ENCODE peak calls at places on chromosomes 1 and 21, in four cellular contexts. J is GM12878, E is K562, D is HepG2. C is an unnamed sample.

GRCh38 chr1:39470040-39470439 is 21.4 kb upstream of the BMP8A start:
- DNase-seq in J (no peak), D (no peak), E (no peak), C (no peak)

GRCh38 chr21:26923986-26924385 is 42.9 kb downstream of the ADAMTS5 start:
- DNase-seq in J (no peak), D (no peak), E (no peak), C (no peak)

GRCh38 chr1:209855623-209856022 is 27.9 kb downstream of the UTP25 start:
- DNase-seq in E (no peak), D (no peak), J (no peak), C (no peak)

GRCh38 chr1:43367026-43367903 is 546 bp downstream of the ELOVL1 start:
- DNase-seq in E (peak; percentile 90), D (no peak), J (no peak), C (no peak)

GRCh38 chr21:33403786-33404571 is 766 bp downstream of the IFNGR2 start:
- DNase-seq in J (no peak), E (peak; percentile 71), D (peak; percentile 26), C (peak; percentile 69)

GRCh38 chr1:210654176-210654786 is 325.6 kb downstream of the HHAT start:
- DNase-seq in J (no peak), E (no peak), D (no peak), C (no peak)

GRCh38 chr1:88021529-88021928 is 662.5 kb upstream of the PKN2 start:
- DNase-seq in J (no peak), D (no peak), E (no peak), C (no peak)

GRCh38 chr1:87450136-87450535 is 121.5 kb downstream of the LMO4 start:
- DNase-seq in J (no peak), D (no peak), E (no peak), C (no peak)

GRCh38 chr1:68141801-68142440 is 90.4 kb downstream of the WLS start:
- DNase-seq in J (no peak), D (no peak), E (no peak), C (no peak)

GRCh38 chr1:197314672-197315071 is 46.6 kb downstream of the CRB1 start:
- DNase-seq in E (no peak), D (no peak), J (no peak), C (no peak)

GRCh38 chr21:36403713-36404112 is 18.5 kb downstream of the CHAF1B start:
- DNase-seq in J (no peak), D (no peak), E (no peak), C (no peak)

GRCh38 chr1:116491985-116492811 is 78.6 kb downstream of the CD58 start:
- DNase-seq in D (no peak), E (peak; percentile 36), J (no peak), C (no peak)

GRCh38 chr1:34763142-34763781 is 3.7 kb downstream of the GJB4 start:
- DNase-seq in D (peak; percentile 13), J (no peak), E (no peak), C (no peak)

GRCh38 chr1:111717450-111717849 is 21.7 kb downstream of the INKA2 start:
- DNase-seq in E (no peak), D (no peak), J (no peak), C (no peak)

GRCh38 chr21:43921979-43922945 is 57.2 kb downstream of the AGPAT3 start:
- DNase-seq in E (peak; percentile 87), J (peak; percentile 69), D (no peak), C (no peak)

GRCh38 chr1:210483821-210484220 is 155.1 kb downstream of the HHAT start:
- DNase-seq in E (no peak), D (no peak), J (no peak), C (no peak)

GRCh38 chr21:44320847-44321246 is 18.3 kb downstream of the CFAP410 start:
- DNase-seq in D (no peak), J (no peak), E (no peak), C (no peak)

GRCh38 chr1:208239518-208240381 is 4.4 kb downstream of the PLXNA2 start:
- DNase-seq in J (no peak), E (no peak), D (peak; percentile 54), C (no peak)

GRCh38 chr1:226945106-226945857 is 5.2 kb downstream of the COQ8A start:
- DNase-seq in D (peak; percentile 85), E (no peak), J (no peak), C (no peak)

GRCh38 chr1:197103295-197103694 is 36.2 kb upstream of the F13B start:
- DNase-seq in J (no peak), D (no peak), E (no peak), C (no peak)

GRCh38 chr1:32380061-32380460 is 14.2 kb downstream of the BSDC1 start:
- DNase-seq in D (no peak), J (no peak), E (no peak), C (no peak)

GRCh38 chr1:58869638-58870297 is 85.9 kb upstream of the JUN start:
- DNase-seq in D (no peak), E (no peak), J (no peak), C (no peak)
- TF ChIP-seq BHLHE40 in D (no peak), E (no peak), J (no peak), C (no peak)

GRCh38 chr1:178464141-178464540 is 32.6 kb downstream of the CLEC20A start:
- DNase-seq in J (no peak), E (no peak), D (no peak), C (no peak)
- TF ChIP-seq TARDBP in J (no peak), E (no peak), D (no peak), C (no peak)

GRCh38 chr1:9350011-9350907 is 57.6 kb downstream of the SPSB1 start:
- DNase-seq in D (no peak), J (no peak), E (peak; percentile 38), C (no peak)

GRCh38 chr1:9351654-9352271 is 59.1 kb downstream of the SPSB1 start:
- DNase-seq in J (no peak), D (no peak), E (no peak), C (no peak)

GRCh38 chr1:9352364-9353140 is 59.9 kb downstream of the SPSB1 start:
- DNase-seq in E (no peak), J (no peak), D (no peak), C (no peak)

GRCh38 chr1:9349331-9349851 is 56.7 kb downstream of the SPSB1 start:
- DNase-seq in J (no peak), E (no peak), D (no peak), C (no peak)

DNA sequence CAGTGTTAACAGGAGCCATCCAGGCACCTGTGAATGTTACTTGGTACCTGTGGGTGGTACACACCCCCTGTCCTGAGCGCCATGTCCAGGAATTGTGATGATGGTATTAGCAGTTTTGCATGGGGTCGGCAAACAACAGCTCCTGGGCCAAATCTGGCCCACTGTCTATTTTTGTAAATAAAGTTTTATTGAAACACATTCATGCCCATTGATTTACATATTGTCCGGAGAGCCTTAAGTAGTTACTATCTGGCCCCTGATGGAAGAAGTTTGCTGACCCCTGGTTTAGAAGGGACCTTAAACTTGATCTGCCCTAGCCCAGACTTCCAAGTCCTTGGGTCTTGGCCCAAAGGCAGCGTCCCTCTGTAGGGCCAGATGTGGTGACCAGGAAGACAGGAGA is 58.3 kb downstream of the SPSB1 start:
- DNase-seq in J (no peak), E (no peak), D (no peak), C (no peak)
- TF ChIP-seq SP1 in J (no peak), E (no peak), D (no peak), C (no peak)

GRCh38 chr1:93695411-93696005 is 13.9 kb upstream of the BCAR3 start:
- DNase-seq in D (no peak), E (no peak), J (no peak), C (no peak)
- TF ChIP-seq BHLHE40 in D (no peak), E (no peak), J (no peak), C (no peak)